ENCODE peak calls at places on chromosomes 2 and 18, in ten cellular contexts. Y is body of pancreas, W is mucosa of descending colon, X is kidney, P is choroid plexus epithelial cell, R is GM12878, Q is IMR-90, J is BE2C, D is PC-3, S is cardiac fibroblast. I is an unnamed sample.

GRCh38 chr2:69902213-69902922 is 8.6 kb downstream of the SNRNP27 start:
- DNase-seq in Y (peak), W (peak), X (no peak), P (no peak), R (peak), Q (no peak), J (no peak), D (no peak), S (no peak), I (no peak)

GRCh38 chr2:108855194-108855593 is 68.6 kb downstream of the CCDC138 start:
- DNase-seq in Y (no peak), W (no peak), X (no peak), P (peak), R (no peak), Q (peak), J (no peak), D (peak), S (peak), I (peak)

GRCh38 chr18:61093967-61094366 is 239.3 kb upstream of the CDH20 start:
- DNase-seq in Y (peak), W (no peak), X (no peak), P (no peak), R (no peak), Q (no peak), J (no peak), D (no peak), S (no peak), I (no peak)

GRCh38 chr2:157901325-157901724 is 25.2 kb upstream of the ACVR1 start:
- DNase-seq in Y (no peak), W (no peak), X (no peak), P (no peak), R (no peak), Q (no peak), J (no peak), D (no peak), S (no peak), I (no peak)

GRCh38 chr2:230323385-230324106 is 3.4 kb upstream of the SP140L start:
- DNase-seq in Y (no peak), W (no peak), X (no peak), P (no peak), R (no peak), Q (no peak), J (peak), D (no peak), S (no peak), I (no peak)

GRCh38 chr2:17839959-17840358 is 23.7 kb downstream of the MSGN1 start:
- DNase-seq in Y (no peak), W (no peak), X (no peak), P (no peak), R (no peak), Q (no peak), J (no peak), D (no peak), S (no peak), I (no peak)

GRCh38 chr2:217555075-217555876 is 447.5 kb downstream of the TNS1 start:
- DNase-seq in Y (no peak), W (peak), X (peak), P (peak), R (no peak), Q (no peak), J (no peak), D (no peak), S (no peak), I (no peak)

GRCh38 chr2:12555012-12555645 is 161.6 kb upstream of the TRIB2 start:
- DNase-seq in Y (no peak), W (no peak), X (no peak), P (peak), R (no peak), Q (peak), J (peak), D (peak), S (peak), I (no peak)

DNA sequence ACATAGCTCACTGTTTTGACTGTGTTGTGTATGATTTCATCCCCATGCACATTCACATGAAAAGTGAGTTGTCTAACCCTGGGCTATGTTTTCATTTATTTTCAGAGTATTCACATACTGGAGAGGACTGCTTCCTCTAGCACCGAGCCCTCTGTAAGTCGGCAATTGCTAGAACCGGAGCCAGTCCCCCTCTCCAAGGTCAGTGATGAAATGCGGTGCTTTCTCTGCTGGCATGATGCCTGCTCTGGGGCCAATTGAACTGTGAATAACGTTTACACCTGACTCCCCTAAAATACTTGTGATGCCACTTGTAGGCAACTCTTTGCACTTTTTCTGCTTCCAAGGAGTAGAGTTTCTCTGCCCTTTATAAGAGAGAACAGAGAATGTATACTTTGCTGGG is 126.9 kb downstream of the PRKRA start:
- DNase-seq in Y (no peak), W (no peak), X (no peak), P (no peak), R (no peak), Q (no peak), J (no peak), D (no peak), S (no peak), I (no peak)
- H3K4me3 ChIP-seq in Y (no peak), W (no peak), X (no peak), P (no peak), R (no peak), Q (no peak), J (no peak), D (no peak), S (no peak), I (no peak)

GRCh38 chr2:9337901-9338300 is 85.4 kb downstream of the ITGB1BP1 start:
- DNase-seq in Y (no peak), W (no peak), X (no peak), P (no peak), R (no peak), Q (no peak), J (no peak), D (no peak), S (no peak), I (no peak)
- TF ChIP-seq CTCF in Y (no peak), W (no peak), X (no peak), P (no peak), R (no peak), Q (no peak), J (no peak), D (no peak), S (no peak), I (no peak)

GRCh38 chr2:233063976-233064411 is 3.9 kb downstream of the INPP5D start:
- DNase-seq in Y (no peak), W (no peak), X (no peak), P (no peak), R (no peak), Q (no peak), J (no peak), D (no peak), S (no peak), I (no peak)
- H3K4me3 ChIP-seq in Y (no peak), W (no peak), X (no peak), P (no peak), R (peak), Q (no peak), J (no peak), D (no peak), S (no peak), I (no peak)

GRCh38 chr2:1825046-1825445 is 80.7 kb upstream of the PXDN start:
- DNase-seq in Y (no peak), W (no peak), X (no peak), P (no peak), R (no peak), Q (no peak), J (no peak), D (no peak), S (no peak), I (no peak)
- TF ChIP-seq CTCF in Y (no peak), W (no peak), X (no peak), P (no peak), R (no peak), Q (no peak), J (no peak), D (no peak), S (no peak), I (no peak)

GRCh38 chr2:67260348-67261277 is 136.5 kb upstream of the ETAA1 start:
- DNase-seq in Y (peak), W (peak), X (peak), P (peak), R (no peak), Q (peak), J (peak), D (peak), S (peak), I (no peak)
- H3K4me3 ChIP-seq in Y (no peak), W (no peak), X (no peak), P (no peak), R (no peak), Q (peak), J (peak), D (peak), S (peak), I (no peak)

GRCh38 chr2:29220506-29221270 is 105.5 kb downstream of the CLIP4 start:
- DNase-seq in Y (no peak), W (no peak), X (no peak), P (no peak), R (no peak), Q (no peak), J (no peak), D (no peak), S (no peak), I (no peak)
- TF ChIP-seq CTCF in Y (no peak), W (no peak), X (no peak), P (no peak), R (no peak), Q (no peak), J (no peak), D (no peak), S (no peak), I (no peak)

DNA sequence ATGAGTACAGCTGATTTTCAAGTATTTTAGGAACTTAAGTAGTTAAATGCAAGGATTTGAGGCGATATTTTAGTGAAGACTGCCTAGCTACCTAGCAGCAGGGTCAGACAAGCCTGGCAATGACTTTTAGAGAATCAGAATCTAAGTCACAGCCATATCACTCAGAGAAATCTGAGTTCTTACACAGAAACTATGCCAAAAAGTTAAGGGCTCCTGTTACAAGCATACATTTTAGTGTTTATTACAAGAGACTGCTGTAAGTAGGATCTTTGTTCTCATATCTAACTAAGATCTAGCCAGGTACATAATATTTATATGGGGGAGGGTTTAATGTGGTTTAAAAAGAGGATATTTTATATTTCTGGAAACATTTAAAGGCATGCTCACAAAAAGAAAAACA is 37.5 kb downstream of the MAP4K3 start:
- DNase-seq in Y (no peak), W (no peak), X (no peak), P (no peak), R (no peak), Q (no peak), J (no peak), D (peak), S (no peak), I (no peak)
- H3K4me3 ChIP-seq in Y (no peak), W (no peak), X (no peak), P (no peak), R (no peak), Q (no peak), J (no peak), D (no peak), S (no peak), I (no peak)

GRCh38 chr18:26464128-26465011 is 84.0 kb downstream of the KCTD1 start:
- DNase-seq in Y (no peak), W (no peak), X (no peak), P (no peak), R (no peak), Q (no peak), J (no peak), D (no peak), S (no peak), I (no peak)

GRCh38 chr18:26459884-26460283 is 88.5 kb downstream of the KCTD1 start:
- DNase-seq in Y (no peak), W (no peak), X (no peak), P (no peak), R (no peak), Q (no peak), J (no peak), D (no peak), S (no peak), I (no peak)

GRCh38 chr18:26461405-26461804 is 86.9 kb downstream of the KCTD1 start:
- DNase-seq in Y (no peak), W (no peak), X (no peak), P (no peak), R (no peak), Q (no peak), J (no peak), D (no peak), S (no peak), I (no peak)

GRCh38 chr18:26460449-26461091 is 87.8 kb downstream of the KCTD1 start:
- DNase-seq in Y (peak), W (no peak), X (no peak), P (peak), R (peak), Q (peak), J (no peak), D (no peak), S (peak), I (no peak)

GRCh38 chr18:26462304-26462703 is 86.0 kb downstream of the KCTD1 start:
- DNase-seq in Y (no peak), W (no peak), X (no peak), P (no peak), R (no peak), Q (no peak), J (no peak), D (no peak), S (no peak), I (no peak)
- TF ChIP-seq CTCF in Y (no peak), W (no peak), X (no peak), P (no peak), R (no peak), Q (no peak), J (no peak), D (no peak), S (no peak), I (no peak)

I was measured in LNCaP clone FGC.